ENCODE peak calls at places on chromosomes 5 and 9, in eight cellular contexts. H, C, F, A, M, E, O and K are unnamed samples.
A peak's percentile ranks its signal among the peaks of the same experiment; 100 is the strongest.

GRCh38 chr5:131968396-131968954 is 23.0 kb upstream of the MEIKIN start:
- DNase-seq in M (no peak), O (no peak), F (no peak), C (no peak), A (no peak), E (peak; percentile 30), H (no peak), K (no peak)

GRCh38 chr5:35129276-35129675 is 81.5 kb upstream of the AGXT2 start:
- DNase-seq in C (no peak), F (peak; percentile 97), A (no peak), E (peak; percentile 89), O (no peak), M (no peak), H (no peak), K (no peak)

GRCh38 chr9:7259544-7260241 is 501.9 kb downstream of the KDM4C start:
- DNase-seq in A (no peak), M (no peak), C (peak; percentile 3), F (no peak), E (peak; percentile 15), H (no peak), O (no peak), K (no peak)

GRCh38 chr9:80691229-80691628 is 998.1 kb downstream of the TLE1 start:
- DNase-seq in O (no peak), F (no peak), H (no peak), E (no peak), C (no peak), A (no peak), M (no peak), K (no peak)

GRCh38 chr9:105405514-105406131 is 42.2 kb upstream of the FSD1L start:
- DNase-seq in C (no peak), F (no peak), E (peak; percentile 61), O (no peak), A (peak; percentile 60), M (no peak), H (no peak), K (no peak)

GRCh38 chr5:17167171-17167891 is 50.1 kb upstream of the BASP1 start:
- DNase-seq in H (no peak), A (no peak), E (peak; percentile 51), O (no peak), C (no peak), F (no peak), M (no peak), K (no peak)

GRCh38 chr9:73780916-73781315 is 629.3 kb downstream of the ANXA1 start:
- DNase-seq in C (peak; percentile 1), F (peak; percentile 90), A (no peak), E (peak; percentile 98), H (no peak), O (no peak), M (peak; percentile 2), K (no peak)

GRCh38 chr5:112006721-112007120 is 249.7 kb upstream of the NREP start:
- DNase-seq in F (peak; percentile 78), A (no peak), C (no peak), E (peak; percentile 68), H (no peak), O (no peak), M (peak; percentile 8), K (no peak)

GRCh38 chr5:143734381-143734780 is 77.6 kb upstream of the HMHB1 start:
- DNase-seq in E (no peak), H (no peak), C (no peak), A (no peak), M (no peak), F (no peak), O (no peak), K (no peak)